ENCODE peak calls at places on chromosomes 13 and 19, in five cellular contexts. T is tibial nerve, L is HFF-Myc, D is IMR-90, C is CD14-positive monocyte. B is an unnamed sample.

GRCh38 chr19:50332264-50333038 is 3.3 kb upstream of the KCNC3 start:
- DNase-seq in T (no peak), C (no peak), L (no peak), D (no peak), B (no peak)

GRCh38 chr19:55253842-55254624 is 4.8 kb downstream of the PPP6R1 start:
- DNase-seq in T (no peak), D (no peak), L (no peak), C (peak; percentile 78), B (no peak)

GRCh38 chr13:27455331-27455855 is 5.0 kb upstream of the MTIF3 start:
- DNase-seq in T (no peak), L (no peak), C (no peak), D (no peak), B (no peak)

GRCh38 chr13:99059498-99060070 is 81.7 kb upstream of the DOCK9 start:
- DNase-seq in T (no peak), C (no peak), D (no peak), L (no peak), B (no peak)

GRCh38 chr19:4157164-4157563 is 3.7 kb downstream of the CREB3L3 start:
- DNase-seq in C (no peak), D (no peak), T (no peak), L (no peak), B (no peak)

GRCh38 chr13:40589285-40590109 is 76.9 kb downstream of the FOXO1 start:
- DNase-seq in C (peak; percentile 83), D (no peak), L (peak; percentile 27), T (no peak), B (no peak)

GRCh38 chr19:37309834-37310575 is 60.9 kb upstream of the ZNF527 start:
- DNase-seq in D (no peak), C (no peak), L (no peak), T (no peak), B (no peak)

GRCh38 chr19:2344381-2344870 is 15.6 kb upstream of the TMPRSS9 start:
- DNase-seq in T (no peak), L (no peak), D (no peak), C (no peak), B (no peak)

GRCh38 chr19:29671393-29672076 is 6.3 kb downstream of the PLEKHF1 start:
- DNase-seq in L (no peak), D (no peak), C (no peak), T (no peak), B (no peak)

GRCh38 chr19:38727306-38727867 is 16.9 kb downstream of the CAPN12 start:
- DNase-seq in C (no peak), D (no peak), L (no peak), T (no peak), B (no peak)

GRCh38 chr19:16335226-16335625 is 10.6 kb downstream of the KLF2 start:
- DNase-seq in C (no peak), L (no peak), D (no peak), T (no peak), B (no peak)

DNA sequence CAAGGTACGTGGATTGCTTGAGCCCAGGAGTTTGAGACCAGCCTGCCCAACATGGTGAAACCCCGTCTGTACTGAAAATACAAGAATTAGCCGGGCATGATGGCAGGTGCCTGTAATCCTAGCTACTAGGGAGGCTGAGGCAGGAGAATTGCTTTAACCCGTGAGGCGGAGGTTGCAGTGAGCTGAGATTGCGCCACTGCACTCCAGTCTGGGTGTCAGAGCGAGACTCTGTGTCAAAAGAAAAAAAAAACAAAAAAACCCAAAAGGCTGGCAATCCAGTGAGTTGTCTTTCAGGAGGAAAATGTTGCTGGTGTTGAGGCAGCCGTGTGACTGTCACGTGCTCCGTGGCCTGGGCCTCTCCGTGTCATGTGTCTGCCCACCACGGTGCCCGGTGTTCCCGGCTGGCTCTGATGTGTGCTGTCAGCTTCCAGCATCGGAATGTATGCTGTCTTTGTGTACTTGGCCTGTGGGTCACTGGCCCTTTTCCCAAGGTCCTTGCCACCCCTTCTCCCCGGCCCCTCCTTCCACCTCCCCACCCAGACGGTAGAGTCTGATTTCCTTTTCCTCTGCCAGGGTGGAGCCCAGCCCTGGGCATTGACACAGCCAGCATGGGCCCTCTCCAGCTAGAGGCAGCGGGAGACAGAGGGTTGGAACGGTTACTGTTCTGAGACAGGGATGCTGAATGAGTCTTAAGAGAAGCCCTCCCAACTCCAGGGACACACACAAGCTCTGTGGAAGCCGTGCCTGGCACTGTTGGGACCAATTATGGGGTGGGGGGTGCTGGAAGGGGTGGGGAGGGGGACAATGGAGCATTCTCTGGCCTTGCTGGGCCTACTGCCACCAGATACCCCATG is 7.2 kb upstream of the TUBB4A start:
- DNase-seq in D (no peak), T (peak; percentile 30), L (no peak), C (no peak), B (no peak)
- TF ChIP-seq CTCF in D (no peak), T (no peak), L (no peak), C (no peak), B (no peak)

GRCh38 chr19:52602931-52603330 is 32.8 kb downstream of the ZNF701 start:
- DNase-seq in C (no peak), D (no peak), T (no peak), L (no peak), B (no peak)
- TF ChIP-seq CTCF in C (no peak), D (no peak), T (no peak), L (no peak), B (no peak)

DNA sequence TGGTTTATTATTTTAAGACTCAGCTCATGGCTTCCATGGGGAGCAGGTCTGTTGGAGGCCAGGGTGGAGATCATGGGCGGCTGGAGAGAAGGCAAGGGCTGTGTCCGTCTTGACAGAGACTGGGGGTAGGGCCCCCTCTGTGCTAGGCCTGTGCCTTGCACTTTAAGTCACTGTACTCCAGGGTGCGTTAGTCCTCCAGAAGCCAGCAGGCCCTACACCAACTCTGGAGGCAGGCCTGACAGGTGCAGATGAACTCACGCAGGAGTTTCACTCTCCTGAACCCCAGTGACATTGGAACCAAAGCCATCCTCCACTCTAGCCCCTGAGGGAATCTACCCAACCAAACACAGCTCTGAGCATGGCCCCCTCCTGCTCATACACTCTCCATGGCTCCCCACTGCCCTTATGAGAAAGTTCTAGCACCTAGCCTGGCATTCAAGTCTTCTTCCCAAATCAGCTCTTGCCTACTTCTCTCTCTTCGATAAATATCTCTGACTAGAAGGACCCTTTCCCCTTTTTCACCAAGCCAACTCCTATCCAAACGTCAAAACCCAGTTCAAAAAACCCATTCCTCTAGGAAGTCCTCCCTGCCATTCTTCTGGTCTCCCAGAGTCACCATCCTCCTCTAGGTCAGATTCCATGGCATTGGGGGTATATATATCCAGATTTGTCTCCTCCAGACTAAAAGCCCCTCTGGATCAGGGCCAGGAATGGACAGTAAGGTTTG is 15.1 kb downstream of the MEF2B start:
- DNase-seq in C (no peak), L (no peak), T (no peak), D (no peak), B (no peak)
- TF ChIP-seq CTCF in C (no peak), L (no peak), T (no peak), D (no peak), B (no peak)

GRCh38 chr19:46623915-46624502 is 880 bp downstream of the PTGIR start:
- DNase-seq in C (no peak), D (no peak), L (no peak), T (no peak), B (no peak)

GRCh38 chr19:46625731-46626130 is 842 bp upstream of the PTGIR start:
- DNase-seq in T (no peak), D (no peak), L (no peak), C (no peak), B (no peak)

GRCh38 chr19:46626441-46626840 is 1.6 kb upstream of the PTGIR start:
- DNase-seq in L (no peak), D (no peak), T (no peak), C (no peak), B (no peak)

GRCh38 chr19:46622118-46622446 is 2.8 kb downstream of the PTGIR start:
- DNase-seq in D (no peak), T (no peak), L (no peak), C (no peak), B (no peak)

DNA sequence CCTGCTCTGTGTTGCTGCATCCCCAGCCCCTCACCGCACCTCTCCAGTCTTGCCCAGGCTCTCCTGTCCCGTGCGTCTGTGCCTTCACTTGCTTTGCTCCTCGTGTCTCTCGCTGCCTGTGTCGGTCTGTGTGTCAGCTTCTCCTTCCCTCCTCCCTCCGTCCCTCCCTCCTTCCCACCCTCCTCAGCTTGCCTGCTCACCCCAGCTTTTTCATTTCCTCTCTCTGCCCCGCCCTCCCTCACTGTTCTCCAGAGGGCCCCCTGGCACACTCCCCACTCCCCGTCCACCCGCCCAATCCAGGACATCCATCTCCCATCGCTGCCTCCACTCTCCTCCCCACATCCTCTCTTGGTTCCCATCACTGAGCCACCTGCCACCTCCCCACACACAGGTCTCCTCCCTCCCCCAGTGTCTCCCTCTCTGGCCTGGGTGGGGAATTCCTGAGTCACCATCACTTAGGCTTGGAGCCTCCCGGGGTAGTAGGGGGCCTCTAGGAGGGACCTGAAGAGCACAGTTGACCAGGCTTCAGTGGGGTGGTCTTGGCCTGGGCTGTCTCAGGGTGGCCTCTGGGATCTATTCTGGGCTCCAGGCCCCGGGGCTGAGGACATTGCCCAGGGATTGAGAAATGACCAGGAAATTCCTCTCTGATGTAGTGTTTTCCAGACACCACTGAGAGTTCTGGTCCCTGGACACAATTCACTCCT is at the start of gene PTGIR:
- DNase-seq in L (peak; percentile 46), D (peak; percentile 78), T (peak; percentile 57), C (peak; percentile 72), B (peak; percentile 37)
- TF ChIP-seq CTCF in L (peak; percentile 12), D (no peak), T (no peak), C (no peak), B (peak; percentile 9)

DNA sequence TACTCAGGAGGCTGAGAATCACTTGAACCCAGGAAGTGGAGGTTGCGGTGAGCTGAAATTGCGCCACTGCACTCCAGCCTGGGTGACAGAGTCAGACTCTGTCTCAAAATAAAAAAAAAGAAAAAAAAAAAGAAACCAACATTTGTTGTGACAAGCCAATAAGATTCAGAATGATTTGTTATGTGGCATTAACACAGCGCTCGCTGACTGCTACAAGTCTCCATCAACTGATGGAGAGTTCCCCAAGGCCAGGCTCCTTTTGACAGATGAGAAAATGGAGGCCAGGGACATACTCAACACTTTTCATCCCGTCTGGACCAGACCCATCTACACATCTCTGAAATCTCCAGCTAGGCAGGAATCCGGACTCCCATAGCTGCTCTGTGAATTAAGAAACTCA is 48.7 kb upstream of the PTPRS start:
- DNase-seq in L (no peak), T (no peak), D (no peak), C (no peak), B (no peak)
- TF ChIP-seq CTCF in L (no peak), T (no peak), D (no peak), C (no peak), B (no peak)

GRCh38 chr19:6733338-6734095 is 3.9 kb downstream of the GPR108 start:
- DNase-seq in D (no peak), C (no peak), L (no peak), T (no peak), B (no peak)
- TF ChIP-seq CTCF in D (peak; percentile 20), C (no peak), L (peak; percentile 7), T (no peak), B (peak; percentile 24)

DNA sequence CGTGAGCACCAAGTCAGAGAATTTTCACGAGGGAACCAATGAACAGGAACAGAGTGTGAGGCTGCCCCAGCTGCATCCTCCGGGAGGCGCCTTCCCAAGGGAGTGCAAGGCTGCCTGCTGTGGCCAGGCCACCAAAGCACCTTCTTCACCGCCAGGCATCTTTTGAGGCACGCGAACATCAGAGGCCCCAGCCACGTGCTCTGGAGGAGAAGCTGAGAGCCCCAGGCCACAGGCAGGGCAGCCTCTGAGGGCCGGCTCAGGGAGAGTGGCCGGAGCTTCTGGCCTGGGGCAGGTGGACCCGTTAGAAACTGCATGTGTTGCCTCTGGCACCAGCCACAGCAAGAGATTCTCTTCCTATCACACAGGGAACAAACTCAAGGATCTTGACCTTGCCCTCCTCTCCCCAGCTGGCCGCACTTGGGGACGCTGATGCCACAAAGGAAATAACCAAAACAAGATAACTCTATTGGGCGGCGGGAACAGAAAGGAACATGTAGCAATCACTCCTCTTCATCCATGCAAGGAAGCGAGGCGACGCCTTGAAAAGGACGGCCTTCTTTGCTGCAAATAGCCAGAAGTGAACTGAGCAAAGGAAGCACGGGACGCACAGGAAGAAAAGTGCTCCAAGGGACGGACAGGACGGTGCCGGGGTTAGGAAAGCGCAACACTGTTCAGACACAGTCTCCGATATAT is 19.9 kb downstream of the GAS6 start:
- DNase-seq in T (no peak), L (no peak), D (no peak), C (no peak), B (no peak)
- TF ChIP-seq CTCF in T (no peak), L (peak; percentile 5), D (no peak), C (no peak), B (no peak)

B was measured in AG09319.